ENCODE peak calls at places on chromosome 5, in seven cellular contexts. I, R, K, N, G, V and Z are unnamed samples. For H3K27me3, the result is how much of the 10 kb centered on the place peaks cover.

GRCh38 chr5:86688414-86688813 is 70.7 kb downstream of the COX7C start:
- DNase-seq in I (no peak), R (no peak), K (no peak), N (no peak), G (no peak), V (no peak), Z (no peak)

GRCh38 chr5:169913479-169913878 is 66.8 kb downstream of the INSYN2B start:
- DNase-seq in I (no peak), R (no peak), K (no peak), N (no peak), G (no peak), V (no peak), Z (peak)

GRCh38 chr5:163658702-163659567 is 153.5 kb downstream of the MAT2B start:
- DNase-seq in I (no peak), R (peak), K (no peak), N (no peak), G (no peak), V (peak), Z (no peak)

GRCh38 chr5:137636076-137636475 is 99.8 kb downstream of the KLHL3 start:
- DNase-seq in I (no peak), R (no peak), K (no peak), N (no peak), G (no peak), V (no peak), Z (no peak)

GRCh38 chr5:14190194-14191164 is 47.3 kb downstream of the TRIO start:
- DNase-seq in I (peak), R (peak), K (peak), N (peak), G (no peak), V (peak), Z (peak)

GRCh38 chr5:3594514-3595101 is 1.0 kb upstream of the IRX1 start:
- DNase-seq in I (no peak), R (no peak), K (no peak), N (no peak), G (no peak), V (no peak), Z (peak)

GRCh38 chr5:15261279-15261668 is 238.7 kb upstream of the FBXL7 start:
- DNase-seq in I (no peak), R (no peak), K (no peak), N (no peak), G (no peak), V (no peak), Z (no peak)

GRCh38 chr5:29238115-29238514 is 1955.4 kb upstream of the CDH6 start:
- DNase-seq in I (no peak), R (no peak), K (no peak), N (no peak), G (no peak), V (no peak), Z (no peak)

GRCh38 chr5:170917113-170917512 is 55.3 kb downstream of the RANBP17 start:
- DNase-seq in I (no peak), R (peak), K (no peak), N (no peak), G (no peak), V (no peak), Z (peak)

GRCh38 chr5:122142480-122142879 is 13.1 kb downstream of the ZNF474 start:
- DNase-seq in I (no peak), R (peak), K (no peak), N (no peak), G (no peak), V (peak), Z (peak)

GRCh38 chr5:40988761-40989510 is 79.6 kb downstream of the C7 start:
- DNase-seq in I (peak), R (no peak), K (no peak), N (no peak), G (no peak), V (peak), Z (no peak)

GRCh38 chr5:132087661-132088060 is 14.1 kb downstream of the CSF2 start:
- DNase-seq in I (no peak), R (no peak), K (no peak), N (no peak), G (no peak), V (no peak), Z (no peak)

GRCh38 chr5:148999741-149000140 is 63.1 kb downstream of the SH3TC2 start:
- DNase-seq in I (no peak), R (no peak), K (no peak), N (no peak), G (no peak), V (no peak), Z (no peak)

GRCh38 chr5:88663793-88664216 is 219.2 kb downstream of the MEF2C start:
- DNase-seq in I (no peak), R (no peak), K (no peak), N (no peak), G (no peak), V (no peak), Z (no peak)

DNA sequence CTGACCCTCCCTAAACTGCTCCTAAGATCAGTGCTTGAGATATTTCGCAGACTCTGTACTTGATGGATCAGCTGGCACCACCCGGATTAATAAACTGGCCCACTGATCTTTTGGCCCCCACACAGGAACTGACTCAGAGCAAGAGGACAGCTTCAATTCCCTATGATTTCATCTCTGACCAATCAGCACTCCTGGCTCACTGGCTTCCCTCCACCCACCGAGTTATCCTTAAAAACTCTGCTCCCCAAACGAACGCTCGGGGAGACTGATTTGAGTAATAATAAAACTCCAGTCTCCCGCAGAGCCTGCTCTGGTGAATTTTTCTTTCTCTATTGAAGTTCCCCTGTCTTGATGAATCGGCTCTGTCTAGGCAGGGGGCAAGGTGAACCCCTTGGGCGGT is 36.5 kb upstream of the CD180 start:
- DNase-seq in I (no peak), R (peak), K (no peak), N (no peak), G (no peak), V (peak), Z (peak)
- H3K27ac ChIP-seq in I (no peak), R (no peak), K (no peak), N (no peak), G (no peak), V (no peak), Z (no peak)

GRCh38 chr5:135037519-135038201 is 3.6 kb upstream of the PITX1 start:
- DNase-seq in I (no peak), R (no peak), K (no peak), N (peak), G (no peak), V (no peak), Z (no peak)

GRCh38 chr5:135035678-135036030 is 1.6 kb upstream of the PITX1 start:
- DNase-seq in I (no peak), R (no peak), K (no peak), N (peak), G (no peak), V (no peak), Z (no peak)

GRCh38 chr5:135038202-135038828 is 4.3 kb upstream of the PITX1 start:
- DNase-seq in I (no peak), R (no peak), K (no peak), N (peak), G (no peak), V (no peak), Z (no peak)

GRCh38 chr5:135034963-135035677 is 1.1 kb upstream of the PITX1 start:
- DNase-seq in I (no peak), R (no peak), K (no peak), N (peak), G (no peak), V (no peak), Z (no peak)

DNA sequence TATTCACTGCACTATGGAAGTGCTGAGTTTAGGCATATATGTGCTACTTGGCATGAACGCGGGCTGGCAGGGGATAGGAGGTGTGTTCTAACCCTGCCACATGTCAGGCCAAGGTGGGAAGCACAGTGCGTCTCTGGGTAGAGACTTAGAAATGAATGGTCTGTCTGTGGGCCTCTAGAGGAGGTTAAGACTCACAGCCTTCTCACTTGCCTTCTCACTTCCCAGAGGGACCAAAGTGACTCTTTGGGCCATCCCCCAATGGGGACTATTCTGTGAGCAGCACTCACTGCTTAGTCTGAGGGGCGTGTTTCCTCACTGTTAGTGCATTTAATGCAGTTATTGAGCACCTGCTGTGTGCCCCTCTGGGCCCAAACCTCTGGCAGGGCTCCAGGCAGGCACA is 2.4 kb upstream of the PITX1 start:
- DNase-seq in I (no peak), R (no peak), K (no peak), N (peak), G (no peak), V (no peak), Z (no peak)
- H3K27me3 ChIP-seq in I (under half), R (half or more), K (under half), N (under half), G (half or more), V (under half), Z (half or more)

GRCh38 chr5:34656700-34657549 is 797 bp downstream of the RAI14 start:
- DNase-seq in I (no peak), R (no peak), K (no peak), N (no peak), G (no peak), V (no peak), Z (peak)

GRCh38 chr5:34657550-34657921 is 1.4 kb downstream of the RAI14 start:
- DNase-seq in I (peak), R (peak), K (peak), N (peak), G (no peak), V (peak), Z (peak)

GRCh38 chr5:34655354-34655991 is 655 bp upstream of the RAI14 start:
- DNase-seq in I (peak), R (peak), K (no peak), N (no peak), G (peak), V (peak), Z (peak)

GRCh38 chr5:34658023-34658422 is 1.9 kb downstream of the RAI14 start:
- DNase-seq in I (no peak), R (no peak), K (no peak), N (no peak), G (no peak), V (peak), Z (peak)

DNA sequence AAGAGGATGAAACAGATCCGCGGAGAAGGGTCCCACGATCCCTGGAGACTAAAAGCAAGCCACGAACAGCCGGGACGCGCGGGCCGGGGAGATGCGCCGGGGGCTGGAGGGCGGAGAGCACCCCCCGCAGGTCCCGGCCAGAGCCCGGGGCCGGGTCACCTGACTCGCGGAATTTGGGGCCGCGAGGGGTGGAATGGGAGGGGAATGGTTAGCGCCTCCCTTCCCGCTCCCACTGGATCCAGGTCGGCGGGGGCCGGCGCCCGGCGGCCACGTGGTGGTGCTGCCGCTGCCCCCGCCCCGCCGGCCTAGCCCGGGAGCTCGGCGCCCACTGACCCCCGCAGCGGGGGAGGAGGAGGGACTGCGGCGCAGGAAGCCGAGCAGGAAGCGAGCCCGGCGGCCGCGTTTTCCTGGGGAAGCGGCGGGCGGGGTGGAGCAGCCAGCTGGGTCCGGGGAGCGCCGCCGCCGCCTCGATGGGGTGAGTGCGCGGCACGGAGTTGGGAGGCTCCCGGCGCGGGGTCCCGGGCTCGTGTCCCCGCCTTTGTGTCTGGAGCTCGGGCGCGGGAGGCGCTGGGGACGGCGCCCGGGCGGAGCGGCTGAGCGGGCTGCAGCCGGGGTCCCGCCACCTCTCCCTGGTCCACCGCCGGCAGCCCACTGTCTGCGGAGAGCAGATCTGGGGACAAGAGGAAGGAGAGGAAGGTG is at the start of gene RAI14:
- DNase-seq in I (peak), R (peak), K (peak), N (peak), G (peak), V (peak), Z (peak)
- H3K27ac ChIP-seq in I (peak), R (peak), K (peak), N (peak), G (peak), V (peak), Z (peak)

DNA sequence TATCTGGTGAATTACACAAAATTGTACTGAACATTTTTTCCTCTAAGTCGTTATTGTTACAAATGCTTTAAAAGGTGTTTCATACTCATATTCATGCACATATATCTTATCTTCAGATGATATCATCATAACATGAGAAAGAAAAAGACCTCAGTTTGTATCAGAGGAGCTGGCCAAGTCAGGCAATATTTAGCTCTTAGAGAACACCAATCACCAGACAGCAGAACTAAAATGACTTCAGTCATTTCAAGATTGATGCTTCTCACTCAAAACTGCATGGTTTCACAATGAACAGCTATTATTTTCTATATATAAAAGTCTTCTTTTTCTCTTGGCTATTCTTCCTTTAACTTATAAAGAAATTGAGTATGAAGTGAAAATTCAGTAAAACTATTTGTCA is 44.6 kb downstream of the TSSK1B start:
- DNase-seq in I (no peak), R (no peak), K (no peak), N (no peak), G (no peak), V (peak), Z (no peak)
- H3K27me3 ChIP-seq in I (under half), R (under half), K (under half), N (under half), G (under half), V (under half), Z (under half)

GRCh38 chr5:73793911-73794310 is 167.9 kb downstream of the ARHGEF28 start:
- DNase-seq in I (no peak), R (no peak), K (no peak), N (no peak), G (no peak), V (peak), Z (no peak)

GRCh38 chr5:73797142-73797530 is 171.1 kb downstream of the ARHGEF28 start:
- DNase-seq in I (no peak), R (no peak), K (no peak), N (no peak), G (no peak), V (peak), Z (peak)

GRCh38 chr5:73799401-73799972 is 173.5 kb downstream of the ARHGEF28 start:
- DNase-seq in I (no peak), R (no peak), K (no peak), N (no peak), G (no peak), V (no peak), Z (no peak)

GRCh38 chr5:73792687-73793320 is 166.8 kb downstream of the ARHGEF28 start:
- DNase-seq in I (peak), R (peak), K (peak), N (peak), G (peak), V (peak), Z (peak)

DNA sequence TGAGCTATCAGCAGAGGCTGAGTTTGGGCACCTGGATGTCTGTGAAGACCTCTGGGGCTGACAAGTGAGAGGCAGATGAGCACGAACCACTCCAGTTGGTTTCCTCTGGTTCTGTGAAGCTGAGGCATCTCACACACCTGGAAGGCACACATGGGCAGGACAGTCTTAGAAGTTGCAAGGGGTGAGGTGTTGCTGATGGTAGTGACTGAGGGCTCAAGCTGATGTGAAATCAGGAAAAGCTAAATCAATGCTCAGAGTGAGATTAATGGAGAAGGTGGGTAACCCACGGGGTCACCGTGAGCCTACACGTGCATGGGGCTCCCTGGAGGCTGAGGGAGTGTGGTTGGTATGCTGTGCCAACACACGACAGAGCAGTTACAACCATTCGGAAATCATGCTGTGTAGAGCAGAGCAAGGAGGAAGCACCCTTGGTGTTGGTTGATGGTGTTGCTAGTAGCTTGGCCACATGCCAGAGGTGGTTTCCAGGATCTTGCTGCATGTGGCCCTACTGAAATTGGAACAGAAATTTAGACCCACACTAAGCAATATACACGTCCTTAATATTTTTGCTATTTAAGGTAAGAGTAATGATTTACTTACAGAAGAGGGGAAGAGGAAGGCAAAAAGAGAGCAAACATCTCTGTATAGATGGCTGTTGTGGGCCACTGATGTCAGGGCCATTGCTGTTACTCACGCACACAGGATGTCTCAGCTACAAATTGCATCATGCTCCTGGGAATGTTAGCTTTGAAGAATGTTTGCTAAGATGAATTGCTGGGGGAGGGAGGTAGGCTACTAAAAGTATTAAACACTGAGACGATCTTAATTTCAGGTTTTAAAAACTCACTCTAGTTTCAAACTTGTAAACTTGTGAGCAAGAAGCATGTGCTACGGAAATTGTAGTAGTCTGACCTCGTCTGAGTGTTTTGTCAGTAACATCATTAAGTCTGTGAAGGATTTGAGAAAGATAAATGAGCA is 170.5 kb downstream of the ARHGEF28 start:
- DNase-seq in I (no peak), R (peak), K (peak), N (no peak), G (no peak), V (peak), Z (peak)
- H3K27ac ChIP-seq in I (no peak), R (peak), K (no peak), N (peak), G (no peak), V (peak), Z (peak)

GRCh38 chr5:133643365-133643764 is 31.0 kb upstream of the FSTL4 start:
- DNase-seq in I (no peak), R (no peak), K (no peak), N (no peak), G (no peak), V (no peak), Z (no peak)
- H3K27me3 ChIP-seq in I (under half), R (under half), K (under half), N (under half), G (under half), V (under half), Z (under half)

DNA sequence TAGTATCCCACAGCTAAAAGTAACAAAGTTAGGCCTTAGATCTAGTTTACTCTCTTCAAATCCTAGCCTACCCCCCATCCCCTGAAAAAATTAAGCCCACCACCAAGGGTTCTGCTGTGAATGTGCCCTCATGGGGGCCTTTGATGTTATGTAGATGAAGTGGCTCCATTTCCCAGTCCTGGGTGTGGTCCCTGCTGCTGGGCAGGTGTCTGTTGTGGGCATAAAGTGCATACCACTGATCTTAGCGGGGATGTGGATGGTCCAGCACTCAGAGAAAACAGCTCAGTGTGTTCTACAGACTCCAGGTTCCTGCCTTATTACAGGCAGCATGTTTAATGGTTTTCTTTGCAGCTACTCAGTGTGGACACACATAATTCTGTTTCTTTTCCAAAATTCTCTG is 1.9 kb downstream of the PCBD2 start:
- DNase-seq in I (no peak), R (no peak), K (no peak), N (no peak), G (no peak), V (no peak), Z (no peak)
- H3K27ac ChIP-seq in I (no peak), R (no peak), K (no peak), N (peak), G (no peak), V (no peak), Z (no peak)